ENCODE peak calls at places on chromosomes 4 and X, in four cellular contexts. Y is NCI-H2227 treated with DMSO at 0.1 percent for 48 hours; H is gastrocnemius medialis; G is activated effector memory CD4-positive, alpha-beta T cell treated with Interleukin-2 at 50 U/mL for 16 hours. F is an unnamed sample.

GRCh38 chr4:878796-879729 is 53.1 kb downstream of the GAK start:
- DNase-seq in Y (no peak), H (no peak), G (peak; percentile 26), F (no peak)

GRCh38 chr4:152968806-152969394 is 32.8 kb downstream of the FHDC1 start:
- DNase-seq in Y (no peak), H (no peak), G (no peak), F (no peak)

GRCh38 chr4:140688711-140689598 is 67.2 kb downstream of the TBC1D9 start:
- DNase-seq in Y (no peak), H (no peak), G (no peak), F (no peak)

GRCh38 chr4:67437974-67438713 is 107.2 kb downstream of the CENPC start:
- DNase-seq in Y (no peak), H (no peak), G (no peak), F (no peak)

GRCh38 chr4:174538123-174538875 is 16.0 kb upstream of the HPGD start:
- DNase-seq in Y (no peak), H (no peak), G (no peak), F (no peak)

GRCh38 chr4:113699772-113700171 is 61.8 kb downstream of the CAMK2D start:
- DNase-seq in Y (no peak), H (no peak), G (no peak), F (no peak)

GRCh38 chr4:55503164-55503563 is 43.5 kb downstream of the CLOCK start:
- DNase-seq in Y (no peak), H (no peak), G (no peak), F (no peak)

GRCh38 chrX:1380672-1381233 is 11.2 kb downstream of the SLC25A6 start:
- DNase-seq in Y (no peak), H (peak; percentile 41), G (no peak), F (no peak)

GRCh38 chrX:666762-667161 is 36.2 kb downstream of the SHOX start:
- DNase-seq in Y (no peak), H (no peak), G (no peak), F (no peak)

GRCh38 chr4:111631157-111631999 is 513.9 kb upstream of the FAM241A start:
- DNase-seq in Y (peak; percentile 30), H (no peak), G (no peak), F (no peak)

GRCh38 chrX:9420513-9420912 is 44.3 kb upstream of the TBL1X start:
- DNase-seq in Y (no peak), H (no peak), G (no peak), F (no peak)

GRCh38 chrX:41381685-41382084 is 47.7 kb downstream of the DDX3X start:
- DNase-seq in Y (no peak), H (peak; percentile 33), G (no peak), F (no peak)

GRCh38 chrX:133645977-133646750 is 230.9 kb upstream of the GPC4 start:
- DNase-seq in Y (no peak), H (no peak), G (no peak), F (no peak)

F was measured in CD8-positive, alpha-beta T cell.